ENCODE peak calls at places on chromosomes 6 and 20, in seven cellular contexts. E is heart right ventricle, L is neuronal stem cell, M is psoas muscle, W is Peyer's patch, U is ovary, P is tibial artery. D is an unnamed sample. For H3K9me3, the result is how much of the 10 kb centered on the place peaks cover.

GRCh38 chr20:24773751-24774201 is 175.3 kb upstream of the CST7 start:
- DNase-seq in W (no peak), P (peak), E (no peak), U (peak), L (no peak), M (no peak), D (no peak)

GRCh38 chr6:431986-432385 is 40.4 kb downstream of the IRF4 start:
- DNase-seq in U (no peak), E (no peak), M (no peak), P (no peak), L (no peak), W (no peak), D (no peak)

GRCh38 chr6:14375940-14376339 is 258.4 kb downstream of the CD83 start:
- DNase-seq in M (no peak), U (no peak), E (no peak), L (no peak), P (no peak), W (no peak), D (no peak)

GRCh38 chr6:25193865-25194679 is 85.1 kb upstream of the CARMIL1 start:
- DNase-seq in P (no peak), M (no peak), L (no peak), E (no peak), W (no peak), U (no peak), D (no peak)

GRCh38 chr6:165630544-165630953 is 32.5 kb downstream of the PDE10A start:
- DNase-seq in L (no peak), E (no peak), P (no peak), U (no peak), M (no peak), W (no peak), D (no peak)

GRCh38 chr6:56984884-56985283 is 30.0 kb downstream of the BEND6 start:
- DNase-seq in W (no peak), U (no peak), M (no peak), L (no peak), P (no peak), E (no peak), D (no peak)

GRCh38 chr20:36836591-36837329 is 39.2 kb upstream of the TLDC2 start:
- DNase-seq in P (no peak), L (no peak), W (peak), E (peak), U (peak), M (peak), D (no peak)

GRCh38 chr6:155521719-155522118 is 66.1 kb upstream of the NOX3 start:
- DNase-seq in U (no peak), L (no peak), W (no peak), M (no peak), E (no peak), P (no peak), D (no peak)

GRCh38 chr6:110360671-110361070 is 2.5 kb upstream of the METTL24 start:
- DNase-seq in L (no peak), E (no peak), M (no peak), W (no peak), U (no peak), P (no peak), D (no peak)

GRCh38 chr6:82836022-82836575 is 229.5 kb downstream of the UBE3D start:
- DNase-seq in E (no peak), L (no peak), M (no peak), W (no peak), U (no peak), P (no peak), D (no peak)

GRCh38 chr20:16423311-16424212 is 149.7 kb downstream of the KIF16B start:
- DNase-seq in W (no peak), L (no peak), M (no peak), U (no peak), E (no peak), P (no peak), D (no peak)

GRCh38 chr6:154805288-154805911 is 72.2 kb downstream of the SCAF8 start:
- DNase-seq in P (no peak), M (no peak), E (no peak), U (no peak), L (no peak), W (no peak), D (no peak)

GRCh38 chr20:54091120-54091480 is 20.7 kb upstream of the BCAS1 start:
- DNase-seq in W (no peak), E (no peak), M (no peak), P (no peak), U (no peak), L (no peak), D (no peak)

GRCh38 chr6:15588966-15589634 is 73.7 kb downstream of the DTNBP1 start:
- DNase-seq in M (no peak), W (no peak), E (no peak), P (no peak), L (no peak), U (no peak), D (no peak)

GRCh38 chr6:169177516-169178196 is 76.0 kb downstream of the THBS2 start:
- DNase-seq in P (peak), L (no peak), W (no peak), U (no peak), E (no peak), M (no peak), D (no peak)

GRCh38 chr6:75130784-75131183 is 75.1 kb downstream of the COL12A1 start:
- DNase-seq in U (peak), E (no peak), P (peak), L (no peak), M (no peak), W (no peak), D (no peak)

GRCh38 chr6:111576302-111576701 is 29.4 kb downstream of the TRAF3IP2 start:
- DNase-seq in M (peak), U (no peak), P (no peak), L (no peak), E (no peak), W (no peak), D (no peak)

GRCh38 chr6:15243994-15244604 is 1.8 kb upstream of the JARID2 start:
- DNase-seq in U (peak), P (no peak), E (no peak), W (no peak), M (no peak), L (no peak), D (no peak)

GRCh38 chr6:169783971-169784930 is 32.8 kb downstream of the ERMARD start:
- DNase-seq in L (no peak), P (peak), M (no peak), W (no peak), U (no peak), E (no peak), D (no peak)

GRCh38 chr20:57579898-57580447 is 19.1 kb downstream of the PCK1 start:
- DNase-seq in E (no peak), P (no peak), M (no peak), W (no peak), U (no peak), L (no peak), D (no peak)

GRCh38 chr6:41706876-41707564 is 28.4 kb downstream of the TFEB start:
- DNase-seq in M (peak), P (peak), L (no peak), W (no peak), U (peak), E (no peak), D (no peak)

GRCh38 chr20:61659652-61660346 is 405.9 kb downstream of the TAF4 start:
- DNase-seq in P (no peak), E (no peak), W (no peak), U (no peak), M (no peak), L (peak), D (no peak)

GRCh38 chr6:140168365-140168764 is 793.9 kb upstream of the CITED2 start:
- DNase-seq in L (no peak), E (no peak), U (no peak), W (no peak), P (no peak), M (no peak), D (no peak)
- H3K9me3 ChIP-seq in L (under half), E (under half), U (under half), W (under half), P (under half), M (under half), D (under half)

GRCh38 chr6:19269341-19269898 is 567.8 kb upstream of the ID4 start:
- DNase-seq in P (no peak), W (no peak), E (no peak), U (no peak), L (no peak), M (no peak), D (no peak)

GRCh38 chr6:19270616-19271015 is 566.6 kb upstream of the ID4 start:
- DNase-seq in P (no peak), M (no peak), U (no peak), L (no peak), E (no peak), W (no peak), D (no peak)

GRCh38 chr6:19268718-19269117 is 568.5 kb upstream of the ID4 start:
- DNase-seq in M (no peak), P (no peak), W (no peak), E (no peak), L (no peak), U (no peak), D (no peak)

DNA sequence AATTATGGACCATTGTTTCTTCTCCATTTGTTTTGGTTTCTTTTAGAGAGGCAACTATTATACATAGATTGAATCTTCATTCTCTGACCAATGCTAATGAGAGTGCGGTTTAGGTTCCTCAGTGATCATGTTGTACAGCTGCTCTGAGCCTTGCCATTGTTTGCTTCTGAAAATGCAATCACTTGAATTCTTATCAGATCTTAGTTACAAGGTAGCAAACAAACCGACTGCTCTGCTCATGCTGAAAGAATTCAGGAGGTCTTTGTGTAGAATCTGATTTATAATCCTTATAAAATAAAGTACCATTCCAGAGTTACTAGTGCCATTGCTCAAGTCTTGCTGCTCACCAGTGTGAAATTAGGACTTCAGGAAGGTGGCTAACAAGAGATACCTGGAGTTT is 569.1 kb upstream of the ID4 start:
- DNase-seq in U (no peak), E (no peak), M (no peak), L (no peak), P (no peak), W (no peak), D (no peak)
- H3K9me3 ChIP-seq in U (under half), E (under half), M (under half), L (under half), P (under half), W (under half), D (under half)

GRCh38 chr6:9205645-9206044 is 770.3 kb upstream of the SLC35B3 start:
- DNase-seq in M (no peak), E (no peak), P (no peak), L (no peak), U (no peak), W (no peak), D (no peak)

GRCh38 chr6:9204171-9204570 is 768.8 kb upstream of the SLC35B3 start:
- DNase-seq in U (no peak), L (no peak), E (no peak), M (no peak), P (no peak), W (no peak), D (no peak)

GRCh38 chr6:9197726-9198125 is 762.4 kb upstream of the SLC35B3 start:
- DNase-seq in M (no peak), W (no peak), L (no peak), E (no peak), P (no peak), U (no peak), D (no peak)

GRCh38 chr6:9195322-9195721 is 760.0 kb upstream of the SLC35B3 start:
- DNase-seq in W (no peak), L (no peak), M (no peak), U (no peak), E (no peak), P (no peak), D (no peak)

GRCh38 chr6:9200712-9201111 is 765.4 kb upstream of the SLC35B3 start:
- DNase-seq in L (no peak), U (no peak), E (no peak), W (no peak), P (no peak), M (no peak), D (no peak)
- H3K9me3 ChIP-seq in L (under half), U (under half), E (under half), W (under half), P (under half), M (under half), D (under half)

GRCh38 chr20:41592516-41593192 is 25.5 kb downstream of the CHD6 start:
- DNase-seq in L (no peak), M (no peak), E (no peak), P (no peak), U (no peak), W (no peak), D (no peak)
- H3K9me3 ChIP-seq in L (half or more), M (under half), E (half or more), P (under half), U (under half), W (under half), D (under half)

DNA sequence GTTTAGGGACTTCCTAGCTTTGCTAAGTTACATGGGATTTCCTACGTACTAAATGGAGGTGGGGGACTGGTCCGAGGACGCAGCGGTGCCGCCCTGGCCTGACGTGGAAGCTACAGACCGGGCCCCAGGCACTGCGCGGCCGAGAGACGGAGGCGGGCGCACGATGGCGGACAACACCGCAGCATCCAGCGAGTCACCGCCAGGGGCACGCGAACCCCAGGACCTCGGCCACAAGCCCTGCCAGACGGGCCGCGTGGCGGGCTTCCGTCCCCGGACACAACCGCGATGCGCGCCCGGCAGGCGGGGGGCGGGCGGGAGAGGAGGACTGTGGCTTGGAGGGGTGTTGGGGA is 1516.9 kb upstream of the DEFB115 start:
- DNase-seq in W (no peak), L (no peak), E (no peak), U (no peak), M (no peak), P (peak), D (no peak)
- H3K9me3 ChIP-seq in W (under half), L (under half), E (half or more), U (under half), M (under half), P (under half), D (under half)

GRCh38 chr20:55701467-55701866 is 303.9 kb downstream of the CBLN4 start:
- DNase-seq in U (no peak), E (no peak), W (no peak), L (no peak), P (no peak), M (no peak), D (no peak)
- H3K9me3 ChIP-seq in U (under half), E (under half), W (under half), L (under half), P (under half), M (under half), D (under half)

DNA sequence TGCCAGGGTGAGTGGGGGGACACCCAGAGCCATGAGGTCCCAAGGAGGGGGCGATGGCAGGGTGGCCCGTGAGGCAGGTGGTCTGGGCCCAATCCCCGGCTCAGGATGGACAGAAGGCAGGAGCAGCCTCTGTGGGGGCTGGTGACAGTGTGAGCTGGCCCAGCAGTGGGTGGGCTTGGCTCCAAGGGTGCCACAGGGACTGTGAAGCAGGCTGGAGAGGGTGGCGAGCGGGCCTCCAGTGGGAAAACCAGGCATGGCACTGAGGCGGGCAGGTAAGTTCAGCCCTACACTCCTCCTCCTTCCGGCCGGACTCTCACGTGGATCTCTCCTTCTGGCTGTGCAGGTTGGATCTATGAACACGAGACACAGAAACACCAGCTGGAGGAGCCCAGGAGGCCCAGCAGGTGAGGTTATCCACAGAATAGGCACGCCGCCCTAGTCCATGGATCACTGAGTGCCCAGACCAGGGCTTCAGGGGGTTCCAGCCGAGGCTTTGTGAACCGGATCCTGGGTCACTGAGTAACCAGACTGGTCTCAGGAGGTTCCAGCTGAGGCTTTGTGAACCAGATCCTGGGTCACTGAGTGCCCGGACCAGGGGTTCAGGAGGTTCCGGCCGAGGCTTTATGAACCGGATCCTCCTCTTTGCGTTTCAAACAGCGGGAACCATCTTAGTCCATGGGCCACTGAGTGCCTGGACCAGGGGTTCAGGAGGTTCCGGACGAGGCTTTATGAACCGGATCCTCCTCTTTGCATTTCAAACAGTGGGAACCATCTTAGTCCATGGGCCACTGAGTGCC is 76.4 kb upstream of the BHLHE23 start:
- DNase-seq in W (no peak), L (no peak), E (no peak), P (peak), M (peak), U (no peak), D (no peak)
- H3K9me3 ChIP-seq in W (under half), L (under half), E (under half), P (under half), M (under half), U (under half), D (under half)